ENCODE peak calls at places on chromosome 21, in six cellular contexts. N, Y, V, K, F and C are unnamed samples. For H3K4me1, the result is how much of the 10 kb centered on the place peaks cover.

GRCh38 chr21:38244885-38245869 is 11.6 kb upstream of the KCNJ15 start:
- DNase-seq in K (no peak), V (no peak), Y (peak), N (no peak), F (no peak), C (peak)

GRCh38 chr21:26964379-26964778 is 2.5 kb downstream of the ADAMTS5 start:
- DNase-seq in V (no peak), N (peak), F (no peak), K (no peak), Y (peak), C (peak)

GRCh38 chr21:17146426-17146825 is 366.4 kb upstream of the CXADR start:
- DNase-seq in N (no peak), V (no peak), F (no peak), K (no peak), Y (no peak), C (no peak)

GRCh38 chr21:27429612-27430361 is 462.9 kb upstream of the ADAMTS5 start:
- DNase-seq in Y (peak), F (no peak), V (no peak), N (no peak), K (no peak), C (peak)

GRCh38 chr21:38384675-38385074 is 113.6 kb downstream of the ERG start:
- DNase-seq in N (no peak), F (no peak), V (no peak), Y (no peak), K (no peak), C (no peak)

GRCh38 chr21:15022608-15023261 is 42.1 kb downstream of the NRIP1 start:
- DNase-seq in K (no peak), F (peak), N (no peak), V (no peak), Y (peak), C (no peak)

GRCh38 chr21:27734146-27734545 is 767.3 kb upstream of the ADAMTS5 start:
- DNase-seq in K (no peak), F (peak), N (no peak), Y (peak), V (no peak), C (peak)

GRCh38 chr21:14995695-14996490 is 68.9 kb downstream of the NRIP1 start:
- DNase-seq in Y (peak), F (peak), V (no peak), N (no peak), K (no peak), C (peak)

GRCh38 chr21:25350056-25350455 is 257.2 kb downstream of the MRPL39 start:
- DNase-seq in V (peak), Y (peak), N (peak), K (no peak), F (no peak), C (no peak)

GRCh38 chr21:16085436-16085835 is 355.7 kb downstream of the USP25 start:
- DNase-seq in V (no peak), F (no peak), Y (peak), N (no peak), K (no peak), C (no peak)

GRCh38 chr21:36661511-36662309 is 37.2 kb upstream of the SIM2 start:
- DNase-seq in K (no peak), N (peak), V (no peak), F (peak), Y (peak), C (peak)

GRCh38 chr21:15614757-15615156 is 115.0 kb upstream of the USP25 start:
- DNase-seq in Y (no peak), F (no peak), K (no peak), N (no peak), V (no peak), C (no peak)

GRCh38 chr21:32954353-32954752 is 71.4 kb upstream of the OLIG2 start:
- DNase-seq in N (no peak), K (no peak), F (no peak), Y (no peak), V (no peak), C (no peak)

GRCh38 chr21:41139275-41139674 is 28.7 kb upstream of the BACE2 start:
- DNase-seq in V (no peak), N (no peak), K (no peak), F (no peak), Y (no peak), C (no peak)

GRCh38 chr21:17853393-17854275 is 34.5 kb upstream of the C21orf91 start:
- DNase-seq in F (no peak), Y (no peak), N (no peak), V (no peak), K (no peak), C (no peak)

GRCh38 chr21:39625211-39625895 is 12.6 kb downstream of the B3GALT5 start:
- DNase-seq in N (no peak), K (no peak), Y (no peak), V (peak), F (no peak), C (no peak)

GRCh38 chr21:14594967-14595366 is 48.9 kb upstream of the SAMSN1 start:
- DNase-seq in V (no peak), F (no peak), Y (no peak), K (no peak), N (no peak), C (no peak)

GRCh38 chr21:38247738-38248509 is 8.9 kb upstream of the KCNJ15 start:
- DNase-seq in Y (no peak), N (no peak), F (no peak), V (no peak), K (no peak), C (no peak)

GRCh38 chr21:15449556-15449955 is 280.2 kb upstream of the USP25 start:
- DNase-seq in N (no peak), F (no peak), K (no peak), Y (no peak), V (no peak), C (peak)

GRCh38 chr21:14273736-14274538 is 58.0 kb downstream of the RBM11 start:
- DNase-seq in F (peak), K (no peak), Y (no peak), V (peak), N (peak), C (no peak)

GRCh38 chr21:17548262-17548661 is 35.4 kb downstream of the CXADR start:
- DNase-seq in N (no peak), F (no peak), V (no peak), K (no peak), Y (peak), C (no peak)

GRCh38 chr21:28402616-28402989 is 590.1 kb downstream of the LTN1 start:
- DNase-seq in N (no peak), K (no peak), Y (peak), F (no peak), V (no peak), C (no peak)

GRCh38 chr21:21146587-21147373 is 148.6 kb downstream of the NCAM2 start:
- DNase-seq in Y (no peak), F (peak), K (no peak), V (no peak), N (no peak), C (no peak)

GRCh38 chr21:37153935-37154350 is 80.9 kb downstream of the TTC3 start:
- DNase-seq in F (peak), V (no peak), Y (peak), K (no peak), N (no peak), C (no peak)

GRCh38 chr21:16305686-16306085 is 575.9 kb downstream of the USP25 start:
- DNase-seq in K (peak), F (no peak), N (no peak), Y (no peak), V (no peak), C (no peak)

GRCh38 chr21:21188513-21189188 is 190.4 kb downstream of the NCAM2 start:
- DNase-seq in K (no peak), Y (no peak), V (no peak), N (no peak), F (no peak), C (no peak)

GRCh38 chr21:25997788-25998611 is 172.6 kb downstream of the APP start:
- DNase-seq in F (no peak), V (no peak), Y (no peak), K (peak), N (peak), C (no peak)

DNA sequence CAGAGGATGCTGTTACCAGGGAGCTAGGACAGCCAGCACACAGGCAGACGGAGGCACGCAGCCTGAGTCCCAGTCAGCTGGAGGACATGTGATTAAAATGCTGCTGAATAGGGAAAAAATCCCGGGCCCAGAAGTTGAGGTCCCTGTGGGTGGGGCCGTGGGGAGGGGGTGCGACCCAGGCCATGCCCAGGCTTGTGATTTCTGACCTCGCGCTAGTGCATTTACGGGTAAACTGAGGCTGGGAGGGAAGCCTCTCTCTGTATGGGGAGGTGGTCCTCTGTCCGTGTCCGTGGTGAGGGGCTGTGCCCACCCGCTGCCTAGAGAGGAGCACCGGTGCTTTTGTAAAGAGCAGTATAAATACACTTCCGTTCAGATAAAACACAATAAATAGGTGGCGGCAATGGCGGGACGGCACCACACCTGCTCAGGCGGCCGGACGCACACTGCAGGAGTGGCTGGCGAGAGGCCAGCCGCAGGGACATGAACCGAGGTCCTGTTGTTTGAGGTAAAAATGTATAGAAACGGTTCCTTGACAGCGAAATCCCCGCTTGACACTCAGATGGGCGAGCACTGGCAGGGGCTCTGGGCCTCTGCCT is 40.9 kb downstream of the KRTAP10-1 start:
- DNase-seq in V (no peak), K (no peak), Y (no peak), F (no peak), N (no peak), C (no peak)
- H3K14ac ChIP-seq in V (no peak), K (peak), Y (no peak), F (no peak), N (no peak), C (no peak)

DNA sequence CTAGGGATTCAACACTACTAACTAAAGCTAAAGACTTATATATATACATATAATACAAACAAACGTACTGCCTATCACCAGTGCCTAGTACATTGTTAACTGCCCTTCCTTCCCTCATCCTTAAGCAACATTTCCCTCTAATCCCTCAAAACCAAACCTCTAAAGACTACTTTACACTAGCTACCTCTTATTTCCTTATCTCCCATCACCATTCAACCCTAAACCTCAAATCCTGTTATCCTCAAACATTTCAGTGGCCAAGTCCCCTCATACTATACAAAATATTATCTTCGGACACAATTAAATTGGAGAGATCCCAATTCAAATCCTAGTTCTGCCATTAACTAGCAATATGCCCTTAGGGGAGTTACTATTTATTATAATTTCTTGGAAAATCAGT is 3.7 kb downstream of the SCAF4 start:
- DNase-seq in V (no peak), K (no peak), Y (no peak), N (no peak), F (no peak), C (no peak)
- H3K4me1 ChIP-seq in V (under half), K (under half), Y (under half), N (under half), F (under half), C (under half)

GRCh38 chr21:35321322-35322200 is 272.5 kb upstream of the RUNX1 start:
- DNase-seq in F (no peak), Y (no peak), K (no peak), N (no peak), V (no peak), C (no peak)

GRCh38 chr21:35325953-35326352 is 276.9 kb upstream of the RUNX1 start:
- DNase-seq in V (no peak), N (no peak), Y (no peak), F (no peak), K (no peak), C (no peak)

GRCh38 chr21:35326677-35327076 is 277.6 kb upstream of the RUNX1 start:
- DNase-seq in K (no peak), F (no peak), Y (peak), V (no peak), N (no peak), C (no peak)

GRCh38 chr21:35324372-35325220 is 275.5 kb upstream of the RUNX1 start:
- DNase-seq in F (peak), Y (peak), N (no peak), V (no peak), K (no peak), C (peak)

DNA sequence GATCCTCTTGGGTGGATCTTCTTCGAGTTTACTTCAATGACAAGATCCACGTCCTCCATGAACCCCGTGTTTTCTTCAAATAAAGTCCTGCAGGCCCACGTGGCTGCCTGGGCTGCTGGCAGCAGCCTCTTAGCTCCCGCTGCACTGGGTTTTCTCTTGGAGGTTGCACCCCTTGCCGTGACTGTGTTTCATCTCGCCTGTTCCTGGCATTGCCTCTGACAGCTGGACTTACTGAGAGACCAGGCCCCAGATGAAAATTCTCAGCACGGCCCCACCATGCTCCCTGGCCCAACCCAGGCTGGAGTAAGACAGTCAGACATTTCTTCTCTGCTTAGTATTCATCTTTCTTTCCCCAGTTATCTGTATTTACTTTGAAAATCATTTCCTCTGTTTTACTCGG is 274.8 kb upstream of the RUNX1 start:
- DNase-seq in V (no peak), K (no peak), F (no peak), Y (no peak), N (no peak), C (peak)
- H3K14ac ChIP-seq in V (no peak), K (no peak), F (no peak), Y (peak), N (no peak), C (no peak)

DNA sequence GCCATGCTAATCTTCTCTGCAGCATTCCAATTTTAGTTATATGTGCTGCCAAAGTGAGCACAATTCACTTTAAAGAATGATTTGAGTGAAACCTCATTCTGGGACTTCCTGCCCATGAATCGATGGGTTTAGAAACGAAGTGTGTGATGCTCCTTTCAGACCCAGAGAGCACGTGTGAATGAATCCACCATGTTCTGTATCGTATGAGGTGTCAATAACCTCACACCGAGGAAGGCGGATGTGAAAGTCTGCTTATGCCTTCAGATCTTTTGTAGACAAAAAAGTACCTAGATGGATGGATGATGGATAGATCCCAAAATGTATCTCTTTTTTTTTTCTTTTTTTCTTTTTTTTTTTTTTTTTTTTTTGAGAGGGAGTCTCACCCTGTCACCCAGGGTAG is 13.8 kb downstream of the UBASH3A start:
- DNase-seq in F (no peak), Y (no peak), V (no peak), K (no peak), N (no peak), C (no peak)
- H3K4me1 ChIP-seq in F (under half), Y (under half), V (under half), K (under half), N (under half), C (under half)

DNA sequence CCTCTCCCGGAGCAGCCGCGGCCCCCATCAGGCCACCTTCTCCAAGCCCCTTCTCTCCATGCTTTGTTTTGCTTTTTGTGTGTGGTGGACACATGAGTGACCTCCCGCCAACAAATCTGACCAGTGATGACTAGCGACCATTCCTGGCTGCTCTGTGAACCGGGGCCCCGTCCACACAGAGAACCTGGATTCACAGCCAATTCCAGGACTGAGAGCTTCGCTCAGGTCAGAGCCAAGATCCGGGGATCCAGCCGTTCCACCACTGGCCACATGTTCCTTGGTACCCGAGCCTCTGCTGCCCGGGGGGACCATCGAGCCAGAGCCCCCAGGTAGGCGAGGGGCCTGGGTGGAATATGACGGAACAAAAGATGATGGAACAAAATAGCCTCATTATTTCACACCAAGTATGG is 46.7 kb upstream of the COL18A1 start:
- DNase-seq in Y (no peak), K (no peak), V (no peak), F (no peak), N (no peak), C (no peak)
- H3K14ac ChIP-seq in Y (no peak), K (no peak), V (no peak), F (peak), N (no peak), C (no peak)

GRCh38 chr21:33977721-33978369 is 62.2 kb upstream of the ATP5PO start:
- DNase-seq in V (peak), F (no peak), N (no peak), Y (no peak), K (no peak), C (no peak)

GRCh38 chr21:33981341-33982101 is 65.9 kb upstream of the ATP5PO start:
- DNase-seq in N (no peak), V (no peak), K (no peak), Y (no peak), F (peak), C (no peak)

GRCh38 chr21:33978585-33978984 is 63.0 kb upstream of the ATP5PO start:
- DNase-seq in Y (no peak), N (no peak), F (peak), V (no peak), K (no peak), C (no peak)

GRCh38 chr21:33976980-33977720 is 61.5 kb upstream of the ATP5PO start:
- DNase-seq in V (peak), K (no peak), F (peak), Y (no peak), N (no peak), C (no peak)

DNA sequence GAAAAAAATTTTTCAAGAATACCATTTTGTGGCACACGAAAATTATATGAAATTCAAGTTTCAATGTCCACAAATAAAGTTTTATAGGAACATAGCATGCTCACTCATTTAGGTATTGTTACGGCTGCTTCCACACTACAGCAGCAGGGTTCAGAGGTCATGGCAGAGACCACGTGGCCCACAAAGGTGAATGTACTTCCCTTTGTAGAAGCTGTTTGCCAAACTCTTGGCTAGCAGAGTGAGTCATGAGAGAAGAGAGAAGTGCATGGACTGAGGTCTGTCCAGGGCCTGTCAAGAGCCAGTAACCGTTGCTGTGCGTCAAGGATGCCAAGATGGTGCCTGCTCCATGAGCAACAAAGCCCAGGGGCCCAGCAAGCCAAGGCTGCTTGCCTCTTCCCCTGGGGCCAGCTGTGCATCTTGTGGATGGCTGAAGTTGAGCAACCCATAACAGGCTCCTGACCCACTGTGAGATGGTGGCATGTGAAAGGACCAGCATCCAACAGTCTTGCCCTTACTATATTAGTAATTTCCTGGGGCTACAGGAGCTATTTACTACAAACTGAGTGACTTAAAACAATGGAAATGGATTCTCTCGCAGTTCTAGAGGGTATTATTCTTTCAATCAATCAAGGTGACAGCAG is 64.8 kb upstream of the ATP5PO start:
- DNase-seq in V (no peak), N (no peak), K (no peak), F (peak), Y (no peak), C (no peak)
- H3K4me1 ChIP-seq in V (under half), N (under half), K (under half), F (under half), Y (under half), C (under half)

GRCh38 chr21:43324596-43324995 is 102.3 kb downstream of the SIK1 start:
- DNase-seq in K (no peak), N (no peak), F (no peak), V (no peak), Y (no peak), C (no peak)
- H3K14ac ChIP-seq in K (peak), N (no peak), F (no peak), V (no peak), Y (no peak), C (no peak)

DNA sequence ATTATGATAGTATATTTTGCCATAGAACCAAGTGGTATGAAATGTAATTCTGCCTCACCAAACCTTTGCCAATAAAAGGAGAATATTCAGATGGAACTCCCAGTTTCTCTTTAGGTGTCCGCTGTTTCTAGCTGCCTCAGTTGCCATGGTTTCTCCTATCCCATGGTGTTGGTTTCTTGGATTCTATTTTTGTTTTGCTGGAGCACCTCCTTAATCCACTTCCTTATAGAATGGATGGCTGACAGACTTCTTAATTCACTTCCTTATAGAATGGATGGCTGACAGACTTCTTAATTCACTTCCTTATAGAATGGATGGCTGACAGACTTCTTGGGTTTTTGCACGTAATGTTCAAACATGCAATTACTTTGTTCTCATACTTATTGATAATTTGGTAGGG is 43.7 kb downstream of the ADARB1 start:
- DNase-seq in V (no peak), K (no peak), Y (no peak), N (no peak), F (no peak), C (no peak)
- H3K4me1 ChIP-seq in V (under half), K (under half), Y (under half), N (under half), F (under half), C (under half)

GRCh38 chr21:45547211-45547900 is 5.1 kb upstream of the SLC19A1 start:
- DNase-seq in Y (no peak), K (no peak), V (no peak), N (no peak), F (no peak), C (no peak)
- H3K14ac ChIP-seq in Y (no peak), K (no peak), V (no peak), N (no peak), F (no peak), C (no peak)